ENCODE peak calls at places on chromosomes 13 and 19, in nine cellular contexts. Q is cardiac muscle cell, J is ovary, O is upper lobe of left lung, R is H9, P is PC-9, D is fibroblast of lung, Z is hepatocyte, E is tibial nerve. I is an unnamed sample. For H3K4me1 and H3K9me3, the result is how much of the 10 kb centered on the place peaks cover.

GRCh38 chr13:51534075-51534817 is 50.0 kb upstream of the WDFY2 start:
- DNase-seq in Q (no peak), J (no peak), O (no peak), R (no peak), P (no peak), D (no peak), Z (no peak), E (no peak), I (no peak)

GRCh38 chr13:52091473-52091872 is 37.4 kb downstream of the NEK5 start:
- DNase-seq in Q (no peak), J (no peak), O (no peak), R (no peak), P (no peak), D (no peak), Z (no peak), E (no peak), I (no peak)

GRCh38 chr19:37551123-37551993 is 43.2 kb downstream of the ZNF571 start:
- DNase-seq in Q (no peak), J (no peak), O (peak), R (no peak), P (no peak), D (peak), Z (no peak), E (no peak), I (no peak)

GRCh38 chr19:3289971-3290569 is 65.6 kb downstream of the CELF5 start:
- DNase-seq in Q (no peak), J (no peak), O (no peak), R (no peak), P (no peak), D (no peak), Z (no peak), E (no peak), I (no peak)

GRCh38 chr13:105073041-105073440 is 1462.4 kb downstream of the EFNB2 start:
- DNase-seq in Q (no peak), J (no peak), O (peak), R (no peak), P (no peak), D (no peak), Z (no peak), E (no peak), I (no peak)

GRCh38 chr13:94968757-94969086 is 256.4 kb upstream of the SOX21 start:
- DNase-seq in Q (no peak), J (no peak), O (no peak), R (no peak), P (no peak), D (peak), Z (no peak), E (no peak), I (no peak)

GRCh38 chr19:3669134-3669436 is 31.2 kb downstream of the PIP5K1C start:
- DNase-seq in Q (no peak), J (no peak), O (no peak), R (no peak), P (no peak), D (no peak), Z (no peak), E (no peak), I (no peak)

GRCh38 chr19:18456279-18456678 is 18.3 kb upstream of the ISYNA1 start:
- DNase-seq in Q (no peak), J (no peak), O (no peak), R (no peak), P (no peak), D (no peak), Z (no peak), E (no peak), I (no peak)

GRCh38 chr19:13060233-13060963 is 42.3 kb downstream of the LYL1 start:
- DNase-seq in Q (no peak), J (peak), O (peak), R (no peak), P (no peak), D (peak), Z (no peak), E (no peak), I (peak)

GRCh38 chr13:59247166-59247565 is 916.6 kb downstream of the DIAPH3 start:
- DNase-seq in Q (no peak), J (no peak), O (no peak), R (no peak), P (no peak), D (no peak), Z (no peak), E (no peak), I (no peak)

GRCh38 chr19:18893573-18894253 is 2.2 kb downstream of the CERS1 start:
- DNase-seq in Q (no peak), J (no peak), O (peak), R (no peak), P (no peak), D (no peak), Z (no peak), E (no peak), I (no peak)

GRCh38 chr19:54434862-54435174 is 14.2 kb upstream of the LENG8 start:
- DNase-seq in Q (no peak), J (no peak), O (peak), R (no peak), P (no peak), D (no peak), Z (no peak), E (no peak), I (no peak)

GRCh38 chr19:604355-604754 is 14.7 kb downstream of the HCN2 start:
- DNase-seq in Q (no peak), J (no peak), O (peak), R (peak), P (no peak), D (no peak), Z (no peak), E (no peak), I (no peak)

GRCh38 chr13:100767192-100767591 is 92.6 kb upstream of the TMTC4 start:
- DNase-seq in Q (no peak), J (no peak), O (no peak), R (no peak), P (no peak), D (no peak), Z (no peak), E (no peak), I (no peak)

GRCh38 chr13:110797230-110797877 is 83.9 kb downstream of the ING1 start:
- DNase-seq in Q (no peak), J (no peak), O (no peak), R (no peak), P (no peak), D (no peak), Z (no peak), E (no peak), I (peak)

GRCh38 chr19:53906211-53907192 is 2.6 kb upstream of the CACNG7 start:
- DNase-seq in Q (peak), J (no peak), O (peak), R (peak), P (peak), D (no peak), Z (peak), E (no peak), I (no peak)

GRCh38 chr13:44385401-44385800 is 11.8 kb downstream of the SERP2 start:
- DNase-seq in Q (no peak), J (no peak), O (no peak), R (no peak), P (no peak), D (no peak), Z (no peak), E (no peak), I (no peak)
- TF ChIP-seq CTCF in Q (no peak), J (no peak), O (no peak), R (no peak), P (no peak), D (no peak), Z (no peak), E (no peak), I (no peak)

GRCh38 chr19:41542622-41543021 is 33.3 kb upstream of the CEACAM21 start:
- DNase-seq in Q (no peak), J (no peak), O (no peak), R (no peak), P (no peak), D (no peak), Z (no peak), E (no peak), I (no peak)
- H3K4me1 ChIP-seq in Q (under half), J (under half), O (under half), R (under half), P (under half), D (under half), Z (under half), E (under half), I (under half)

GRCh38 chr19:40025938-40026596 is 29.2 kb downstream of the ZNF546 start:
- DNase-seq in Q (no peak), J (no peak), O (no peak), R (no peak), P (no peak), D (no peak), Z (no peak), E (no peak), I (no peak)

GRCh38 chr19:40023969-40024368 is 27.1 kb downstream of the ZNF546 start:
- DNase-seq in Q (no peak), J (no peak), O (no peak), R (no peak), P (no peak), D (no peak), Z (no peak), E (no peak), I (no peak)

GRCh38 chr19:40026597-40026970 is 29.4 kb downstream of the ZNF780B start:
- DNase-seq in Q (no peak), J (no peak), O (no peak), R (no peak), P (no peak), D (no peak), Z (no peak), E (no peak), I (no peak)
- H3K9me3 ChIP-seq in Q (under half), J (under half), O (half or more), R (half or more), P (half or more), D (under half), Z (under half), E (under half), I (half or more)

GRCh38 chr13:78586706-78587105 is 16.6 kb downstream of the POU4F1 start:
- DNase-seq in Q (peak), J (no peak), O (peak), R (peak), P (no peak), D (peak), Z (no peak), E (no peak), I (no peak)
- TF ChIP-seq CTCF in Q (peak), J (no peak), O (no peak), R (peak), P (peak), D (peak), Z (peak), E (no peak), I (no peak)

GRCh38 chr19:48772503-48772953 is 17.2 kb downstream of the FGF21 start:
- DNase-seq in Q (no peak), J (peak), O (no peak), R (no peak), P (no peak), D (no peak), Z (no peak), E (no peak), I (peak)

GRCh38 chr19:48780684-48781391 is 25.5 kb downstream of the FGF21 start:
- DNase-seq in Q (no peak), J (no peak), O (no peak), R (no peak), P (peak), D (peak), Z (peak), E (no peak), I (no peak)

GRCh38 chr19:48777720-48778119 is 22.4 kb downstream of the FGF21 start:
- DNase-seq in Q (no peak), J (no peak), O (no peak), R (peak), P (no peak), D (no peak), Z (no peak), E (no peak), I (no peak)

GRCh38 chr19:48779636-48780035 is 24.3 kb downstream of the FGF21 start:
- DNase-seq in Q (no peak), J (no peak), O (no peak), R (no peak), P (no peak), D (no peak), Z (no peak), E (no peak), I (no peak)

GRCh38 chr19:48777139-48777538 is 21.8 kb downstream of the FGF21 start:
- DNase-seq in Q (no peak), J (no peak), O (no peak), R (no peak), P (no peak), D (no peak), Z (no peak), E (no peak), I (no peak)
- H3K4me1 ChIP-seq in Q (under half), J (under half), O (under half), R (under half), P (under half), D (under half), Z (under half), E (under half), I (under half)

DNA sequence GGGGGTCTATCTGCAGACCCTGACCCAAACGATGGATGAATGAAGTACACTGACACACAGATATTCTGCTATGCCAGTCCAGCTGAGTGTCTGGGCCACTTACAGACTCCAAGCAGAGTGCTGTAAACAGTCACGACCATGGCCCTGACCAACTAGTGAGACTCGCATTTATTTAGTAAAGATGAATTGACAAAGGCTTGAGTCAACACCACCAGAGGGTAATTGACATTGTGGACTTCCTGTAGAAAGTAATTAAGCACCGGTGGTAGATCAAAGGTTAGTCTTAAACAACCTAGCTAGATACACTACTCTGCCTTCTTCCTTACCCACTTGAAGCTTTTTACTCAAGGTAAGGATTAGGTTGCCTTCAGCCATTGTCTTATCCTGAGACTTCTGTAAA is 63.4 kb upstream of the KPNA3 start:
- DNase-seq in Q (no peak), J (no peak), O (no peak), R (no peak), P (no peak), D (no peak), Z (no peak), E (no peak), I (no peak)
- H3K9me3 ChIP-seq in Q (under half), J (under half), O (under half), R (under half), P (under half), D (under half), Z (under half), E (under half), I (under half)

DNA sequence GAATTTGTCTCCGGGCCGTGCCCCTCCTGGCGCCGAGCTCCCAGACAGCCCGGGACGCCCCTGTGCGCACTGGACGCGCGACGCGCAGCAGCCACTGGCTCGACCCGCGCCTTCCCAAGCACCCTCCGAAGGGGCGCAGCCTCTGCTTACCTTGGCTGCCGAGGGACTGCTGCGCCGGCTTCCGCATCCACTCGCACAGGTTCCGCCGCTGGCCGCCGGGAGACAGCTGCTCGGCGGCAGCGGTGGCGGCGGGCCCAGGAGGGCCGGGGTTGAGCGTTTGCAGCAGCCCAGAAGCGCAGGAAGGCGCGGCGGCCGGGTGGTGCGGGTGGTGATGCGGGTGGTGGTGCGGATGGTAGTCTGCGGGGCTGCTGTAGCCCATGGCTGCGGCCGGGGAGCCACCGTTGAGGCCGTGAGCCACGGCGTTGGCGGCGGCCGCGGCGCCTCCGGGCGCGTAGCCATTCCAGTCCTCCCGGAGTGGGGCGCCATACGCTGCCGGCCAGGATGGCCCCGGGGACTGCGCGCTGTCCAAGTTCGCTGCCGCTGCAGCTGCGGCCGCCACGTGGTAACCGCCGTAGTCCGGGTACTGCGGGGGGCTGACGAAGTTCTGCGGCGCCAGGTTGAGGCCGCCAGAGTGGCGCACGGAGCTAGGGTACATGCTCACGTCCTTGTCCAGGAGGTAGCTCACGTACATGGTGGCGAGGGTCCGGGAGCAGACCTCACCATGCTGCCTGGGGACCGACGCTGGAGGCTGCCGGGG is 621 bp downstream of the CDX2 start:
- DNase-seq in Q (no peak), J (no peak), O (peak), R (peak), P (no peak), D (no peak), Z (no peak), E (no peak), I (no peak)
- TF ChIP-seq CTCF in Q (no peak), J (no peak), O (no peak), R (peak), P (no peak), D (no peak), Z (no peak), E (no peak), I (no peak)

DNA sequence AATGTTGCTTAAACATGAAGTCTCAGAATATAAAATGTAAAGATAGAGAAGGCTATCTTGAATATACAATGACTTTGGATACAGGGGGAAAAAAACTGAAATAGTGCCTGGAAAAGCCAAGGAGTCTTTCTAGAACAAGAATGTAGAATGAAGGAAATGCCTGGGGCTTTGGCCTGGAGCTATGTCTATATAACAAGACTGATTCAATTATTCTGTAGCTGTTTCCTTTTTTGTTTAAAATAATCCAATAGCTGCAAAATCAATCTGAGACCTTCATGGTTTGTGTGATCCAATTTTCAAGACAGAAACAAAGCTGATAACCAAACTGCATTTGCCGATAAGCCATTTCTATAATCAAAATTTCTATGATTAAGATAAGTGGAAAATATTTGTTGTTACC is 530.9 kb upstream of the NBEA start:
- DNase-seq in Q (no peak), J (no peak), O (no peak), R (no peak), P (no peak), D (no peak), Z (no peak), E (no peak), I (no peak)
- H3K4me1 ChIP-seq in Q (under half), J (under half), O (under half), R (under half), P (under half), D (under half), Z (under half), E (under half), I (under half)

I was measured in tibial artery.